ENCODE peak calls at places on chromosomes 12 and 14, in five cellular contexts. U, A, Y, B and N are unnamed samples.

GRCh38 chr14:90539996-90540395 is 143.2 kb downstream of the CALM1 start:
- DNase-seq in U (no peak), A (no peak), Y (no peak), B (no peak), N (no peak)

GRCh38 chr12:116879509-116880212 is 1.6 kb downstream of the HRK start:
- DNase-seq in U (no peak), A (no peak), Y (no peak), B (peak), N (no peak)

GRCh38 chr14:68790656-68791077 is 2.2 kb downstream of the ZFP36L1 start:
- DNase-seq in U (no peak), A (no peak), Y (no peak), B (peak), N (no peak)

GRCh38 chr14:105290598-105291356 is 10.0 kb downstream of the BRF1 start:
- DNase-seq in U (no peak), A (no peak), Y (no peak), B (no peak), N (no peak)

GRCh38 chr12:108599541-108599940 is 1.7 kb upstream of the TMEM119 start:
- DNase-seq in U (no peak), A (no peak), Y (no peak), B (no peak), N (no peak)

GRCh38 chr12:18998343-18999270 is 130.9 kb upstream of the PLEKHA5 start:
- DNase-seq in U (no peak), A (no peak), Y (no peak), B (no peak), N (no peak)

GRCh38 chr14:33676135-33676566 is 274.7 kb downstream of the EGLN3 start:
- DNase-seq in U (no peak), A (peak), Y (peak), B (peak), N (peak)

GRCh38 chr12:104303538-104304151 is at the start of gene EID3:
- DNase-seq in U (no peak), A (peak), Y (no peak), B (peak), N (no peak)

GRCh38 chr12:96193725-96194571 is at the start of gene ELK3:
- DNase-seq in U (no peak), A (peak), Y (peak), B (peak), N (no peak)

GRCh38 chr12:45913631-45914030 is 76.7 kb downstream of the SCAF11 start:
- DNase-seq in U (no peak), A (no peak), Y (no peak), B (no peak), N (no peak)

GRCh38 chr12:27732281-27732680 is 21.6 kb downstream of the MRPS35 start:
- DNase-seq in U (no peak), A (no peak), Y (peak), B (no peak), N (no peak)
- TF ChIP-seq CEBPB in U (no peak), A (no peak), Y (no peak), B (no peak), N (no peak)

GRCh38 chr12:38370311-38370710 is 53.7 kb downstream of the ALG10B start:
- DNase-seq in U (no peak), A (no peak), Y (no peak), B (no peak), N (no peak)
- TF ChIP-seq ATF3 in U (no peak), A (no peak), Y (no peak), B (no peak), N (no peak)

DNA sequence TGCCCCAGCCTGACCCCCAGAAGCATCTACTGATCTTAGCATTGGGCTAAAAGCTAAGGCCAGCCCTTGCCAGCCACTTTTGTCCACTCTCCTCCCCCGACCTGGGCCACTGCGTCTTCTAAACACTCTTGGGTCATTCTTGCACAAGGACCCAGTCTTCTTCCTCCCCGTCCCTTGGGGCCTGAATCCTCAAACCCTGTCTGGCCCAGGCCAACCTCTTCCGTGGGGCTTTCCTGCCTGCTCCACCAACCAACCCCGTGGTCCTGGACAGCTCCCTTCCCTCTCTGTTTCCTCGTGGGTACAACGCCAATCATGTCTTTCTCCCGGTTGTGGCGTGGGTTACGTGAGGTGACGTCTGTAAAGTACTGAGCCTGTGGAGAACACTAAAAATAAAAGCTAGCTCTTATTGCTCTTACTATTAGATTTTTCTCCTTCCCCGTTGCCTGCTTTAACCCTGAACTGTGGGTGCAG is 21.5 kb downstream of the FAM222A start:
- DNase-seq in U (no peak), A (no peak), Y (no peak), B (peak), N (no peak)
- TF ChIP-seq CEBPB in U (no peak), A (no peak), Y (no peak), B (no peak), N (no peak)

GRCh38 chr12:6335451-6336078 is 6.3 kb downstream of the TNFRSF1A start:
- DNase-seq in U (peak), A (peak), Y (peak), B (peak), N (no peak)
- TF ChIP-seq ATF3 in U (no peak), A (no peak), Y (no peak), B (peak), N (no peak)

GRCh38 chr14:37588667-37588955 is 6.4 kb downstream of the FOXA1 start:
- DNase-seq in U (no peak), A (no peak), Y (peak), B (no peak), N (no peak)

GRCh38 chr14:37590096-37590809 is 4.8 kb downstream of the FOXA1 start:
- DNase-seq in U (no peak), A (no peak), Y (no peak), B (no peak), N (no peak)

GRCh38 chr14:37587881-37588666 is 7.0 kb downstream of the FOXA1 start:
- DNase-seq in U (no peak), A (no peak), Y (peak), B (peak), N (no peak)

GRCh38 chr14:37590810-37591139 is 4.3 kb downstream of the FOXA1 start:
- DNase-seq in U (no peak), A (no peak), Y (no peak), B (no peak), N (no peak)

GRCh38 chr14:37588956-37589737 is 5.9 kb downstream of the FOXA1 start:
- DNase-seq in U (no peak), A (no peak), Y (peak), B (no peak), N (no peak)
- TF ChIP-seq CEBPB in U (no peak), A (no peak), Y (no peak), B (no peak), N (no peak)